ENCODE peak calls at places on chromosomes 6 and 20, in eight cellular contexts. W is fibroblast of lung, D is psoas muscle, R is esophagus squamous epithelium, C is body of pancreas, A is uterus, Z is IMR-90, S is lung. O is an unnamed sample.
A peak's percentile ranks its signal among the peaks of the same experiment; 100 is the strongest.

GRCh38 chr6:167329014-167329413 is 4.1 kb downstream of the TTLL2 start:
- DNase-seq in A (no peak), R (no peak), W (no peak), C (no peak), Z (no peak), S (no peak), D (no peak), O (no peak)

GRCh38 chr6:117481278-117481925 is 1.1 kb upstream of the DCBLD1 start:
- DNase-seq in R (no peak), A (no peak), Z (no peak), C (no peak), W (no peak), S (no peak), D (no peak), O (no peak)

GRCh38 chr20:45893831-45894230 is 2.7 kb downstream of the CTSA start:
- DNase-seq in C (no peak), W (no peak), Z (no peak), R (no peak), D (no peak), A (no peak), S (no peak), O (no peak)

GRCh38 chr6:84026721-84027164 is 6.8 kb upstream of the MRAP2 start:
- DNase-seq in Z (no peak), W (no peak), C (no peak), S (no peak), A (no peak), D (no peak), R (no peak), O (no peak)

GRCh38 chr20:36605309-36606170 is at the start of gene RAB5IF:
- DNase-seq in R (peak; percentile 90), S (peak; percentile 99), Z (peak; percentile 98), A (peak; percentile 98), D (peak; percentile 99), W (peak; percentile 98), C (peak; percentile 99), O (peak; percentile 97)

GRCh38 chr20:45892049-45892816 is 1.1 kb downstream of the CTSA start:
- DNase-seq in A (no peak), S (no peak), Z (peak; percentile 41), R (no peak), W (peak; percentile 57), D (no peak), C (no peak), O (peak; percentile 19)

GRCh38 chr20:57747889-57748456 is 38.2 kb upstream of the PMEPA1 start:
- DNase-seq in Z (no peak), S (no peak), W (no peak), C (no peak), D (no peak), A (no peak), R (no peak), O (no peak)

GRCh38 chr6:129707882-129708495 is 2.0 kb downstream of the ARHGAP18 start:
- DNase-seq in C (no peak), S (no peak), W (no peak), R (no peak), A (no peak), Z (no peak), D (no peak), O (no peak)

GRCh38 chr6:156826290-156826955 is 49.2 kb downstream of the ARID1B start:
- DNase-seq in D (no peak), A (no peak), R (no peak), W (no peak), S (peak; percentile 56), Z (no peak), C (peak; percentile 34), O (no peak)

GRCh38 chr20:12700701-12701100 is 308.1 kb upstream of the SPTLC3 start:
- DNase-seq in Z (no peak), D (no peak), C (peak; percentile 66), A (no peak), W (no peak), R (no peak), S (no peak), O (no peak)

GRCh38 chr6:128070406-128070805 is 169.5 kb upstream of the THEMIS start:
- DNase-seq in Z (peak; percentile 62), C (no peak), A (no peak), D (no peak), R (no peak), W (peak; percentile 9), S (no peak), O (no peak)

GRCh38 chr6:11586574-11586973 is 49.0 kb downstream of the TMEM170B start:
- DNase-seq in A (no peak), S (no peak), D (no peak), R (no peak), Z (peak; percentile 94), W (peak; percentile 66), C (no peak), O (no peak)

GRCh38 chr6:22366214-22366613 is 69.4 kb upstream of the PRL start:
- DNase-seq in R (no peak), D (no peak), A (no peak), Z (peak; percentile 27), C (no peak), W (peak; percentile 73), S (no peak), O (no peak)

GRCh38 chr6:156866181-156866862 is 89.1 kb downstream of the ARID1B start:
- DNase-seq in A (peak; percentile 33), W (peak; percentile 64), R (no peak), S (no peak), D (no peak), C (no peak), Z (peak; percentile 73), O (no peak)

GRCh38 chr6:127022297-127022696 is 96.2 kb upstream of the RSPO3 start:
- DNase-seq in C (peak; percentile 27), R (no peak), S (peak; percentile 30), W (peak; percentile 66), Z (no peak), A (peak; percentile 18), D (no peak), O (no peak)

GRCh38 chr20:56865055-56865454 is 235.9 kb downstream of the TFAP2C start:
- DNase-seq in W (no peak), D (no peak), A (peak; percentile 34), Z (no peak), S (no peak), C (no peak), R (no peak), O (no peak)

GRCh38 chr20:48659888-48660287 is 167.9 kb downstream of the PREX1 start:
- DNase-seq in Z (no peak), S (no peak), W (no peak), C (peak; percentile 89), R (no peak), D (no peak), A (no peak), O (no peak)

GRCh38 chr20:45969712-45970634 is 2.0 kb downstream of the ZNF335 start:
- DNase-seq in C (peak; percentile 37), A (peak; percentile 30), W (peak; percentile 72), Z (peak; percentile 64), D (no peak), R (no peak), S (no peak), O (peak; percentile 23)

GRCh38 chr20:24998121-24998520 is 5.6 kb upstream of the APMAP start:
- DNase-seq in Z (no peak), A (no peak), W (no peak), S (no peak), R (no peak), D (no peak), C (no peak), O (peak; percentile 5)

GRCh38 chr6:141464490-141464889 is 668.2 kb upstream of the GJE1 start:
- DNase-seq in C (no peak), S (no peak), R (no peak), W (peak; percentile 53), Z (peak; percentile 35), D (no peak), A (no peak), O (no peak)

GRCh38 chr6:71336901-71337300 is 48.3 kb downstream of the OGFRL1 start:
- DNase-seq in D (no peak), A (no peak), W (no peak), S (no peak), C (no peak), Z (no peak), R (no peak), O (no peak)

GRCh38 chr6:99589290-99589672 is 17.4 kb upstream of the PRDM13 start:
- DNase-seq in Z (no peak), C (no peak), A (no peak), D (no peak), S (no peak), R (no peak), W (no peak), O (no peak)
- H3K4me3 ChIP-seq in Z (peak overlapping the region; percentile 30), C (no peak overlapping the region), A (peak overlapping the region; percentile 45), D (peak overlapping the region; percentile 66), S (no peak overlapping the region), R (peak overlapping the region; percentile 44), W (peak overlapping the region; percentile 51), O (peak overlapping the region; percentile 54)

GRCh38 chr20:19901226-19901625 is 115.9 kb upstream of the NAA20 start:
- DNase-seq in C (no peak), R (no peak), D (no peak), A (no peak), S (no peak), Z (no peak), W (peak; percentile 17), O (no peak)

GRCh38 chr20:19895761-19896160 is 121.4 kb upstream of the NAA20 start:
- DNase-seq in A (no peak), C (no peak), S (no peak), R (no peak), D (no peak), Z (no peak), W (no peak), O (no peak)

GRCh38 chr20:19893356-19893755 is 123.8 kb upstream of the NAA20 start:
- DNase-seq in C (no peak), W (no peak), R (no peak), D (no peak), Z (no peak), A (no peak), S (no peak), O (no peak)

GRCh38 chr20:19903168-19903676 is 113.9 kb upstream of the NAA20 start:
- DNase-seq in W (peak; percentile 84), A (no peak), Z (peak; percentile 76), R (no peak), C (no peak), D (no peak), S (peak; percentile 39), O (no peak)

DNA sequence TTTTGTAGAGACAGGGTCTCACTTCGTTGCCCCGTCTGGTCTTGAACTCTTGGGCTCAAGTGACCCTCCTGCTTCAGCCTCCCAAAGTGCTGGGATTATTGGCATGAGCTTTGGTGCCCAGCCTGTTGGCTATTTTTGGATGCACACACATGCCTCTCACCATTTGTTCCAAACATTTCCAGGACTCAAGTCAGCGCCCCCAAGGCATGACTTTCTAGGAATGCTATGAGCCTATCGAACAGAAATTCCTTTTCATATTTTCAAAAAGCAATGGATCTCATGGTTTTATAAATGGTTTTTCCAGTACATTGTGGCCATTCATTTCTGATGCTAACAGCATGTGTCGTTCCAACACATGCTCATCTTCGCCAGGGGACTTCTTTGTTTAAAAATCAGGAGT is 119.3 kb upstream of the NAA20 start:
- DNase-seq in W (no peak), D (no peak), A (no peak), Z (no peak), C (no peak), R (no peak), S (no peak), O (no peak)
- TF ChIP-seq CTCF in W (no peak), D (no peak), A (no peak), Z (no peak), C (no peak), R (no peak), S (no peak), O (no peak)

GRCh38 chr20:3541887-3542721 is 71.3 kb downstream of the ATRN start:
- DNase-seq in Z (no peak), D (no peak), R (no peak), S (no peak), C (peak; percentile 21), A (no peak), W (no peak), O (no peak)
- H3K27me3 ChIP-seq in Z (no peaks in the 10 kb centered on the region), D (no peaks in the 10 kb centered on the region), R (no peaks in the 10 kb centered on the region), S (no peaks in the 10 kb centered on the region), C (no peaks in the 10 kb centered on the region), A (no peaks in the 10 kb centered on the region), W (no peaks in the 10 kb centered on the region), O (no peaks in the 10 kb centered on the region)

GRCh38 chr6:13484827-13485226 is 2.6 kb downstream of the GFOD1 start:
- DNase-seq in W (no peak), D (no peak), C (no peak), R (no peak), S (no peak), Z (no peak), A (no peak), O (no peak)
- H3K4me3 ChIP-seq in W (peak overlapping the region; percentile 78), D (peak overlapping the region; percentile 89), C (no peak overlapping the region), R (peak overlapping the region; percentile 92), S (no peak overlapping the region), Z (no peak overlapping the region), A (no peak overlapping the region), O (peak overlapping the region; percentile 80)